ENCODE peak calls at places on chromosomes 11 and 22, in eight cellular contexts. V, B, A, S, Q, Z, N and U are unnamed samples.

GRCh38 chr11:11788067-11788710 is 53.6 kb upstream of the USP47 start:
- DNase-seq in Z (no peak), S (no peak), B (no peak), V (no peak), A (no peak), N (no peak), Q (no peak), U (no peak)

GRCh38 chr11:9858822-9859221 is 194.9 kb downstream of the SWAP70 start:
- DNase-seq in A (no peak), S (peak), B (no peak), N (peak), Z (peak), V (peak), Q (no peak), U (peak)

GRCh38 chr22:19663286-19663815 is 51.0 kb upstream of the SEPTIN5 start:
- DNase-seq in B (no peak), Q (no peak), V (no peak), S (no peak), Z (peak), N (peak), A (no peak), U (peak)

GRCh38 chr11:134393638-134394037 is 18.4 kb downstream of the B3GAT1 start:
- DNase-seq in Z (no peak), Q (no peak), S (peak), N (peak), B (peak), V (peak), A (no peak), U (peak)

GRCh38 chr11:66337103-66337899 is 1.1 kb upstream of the RIN1 start:
- DNase-seq in A (no peak), S (no peak), Z (no peak), Q (no peak), V (no peak), B (no peak), N (peak), U (no peak)

GRCh38 chr22:25823276-25823675 is 81.3 kb downstream of the MYO18B start:
- DNase-seq in S (no peak), A (no peak), N (no peak), Q (no peak), V (no peak), B (no peak), Z (no peak), U (no peak)

GRCh38 chr11:119432484-119433368 is 9.8 kb upstream of the THY1 start:
- DNase-seq in A (no peak), Q (no peak), Z (no peak), V (no peak), N (no peak), S (no peak), B (no peak), U (no peak)

GRCh38 chr22:28497188-28497587 is 182.5 kb downstream of the TTC28 start:
- DNase-seq in A (no peak), Z (no peak), V (no peak), Q (no peak), N (no peak), S (no peak), B (no peak), U (no peak)

GRCh38 chr22:19075404-19075803 is 46.8 kb downstream of the DGCR2 start:
- DNase-seq in Q (no peak), S (no peak), B (no peak), V (no peak), A (no peak), Z (no peak), N (no peak), U (no peak)

GRCh38 chr11:128279861-128280260 is 307.5 kb downstream of the ETS1 start:
- DNase-seq in N (no peak), V (no peak), A (no peak), B (no peak), Z (no peak), S (no peak), Q (no peak), U (no peak)

GRCh38 chr11:14973621-14974020 is 1.5 kb upstream of the CALCA start:
- DNase-seq in S (no peak), V (no peak), A (no peak), B (no peak), Z (no peak), N (no peak), Q (no peak), U (no peak)

GRCh38 chr11:27161071-27161470 is 120.5 kb downstream of the BBOX1 start:
- DNase-seq in Q (no peak), Z (no peak), N (no peak), S (no peak), B (no peak), V (no peak), A (no peak), U (no peak)

GRCh38 chr22:27062857-27063256 is 405.5 kb downstream of the MIAT start:
- DNase-seq in A (no peak), S (no peak), B (no peak), V (no peak), Q (no peak), N (no peak), Z (no peak), U (no peak)

GRCh38 chr11:96426356-96427103 is 36.7 kb downstream of the JRKL start:
- DNase-seq in B (peak), S (peak), A (no peak), V (peak), Z (peak), Q (no peak), N (peak), U (peak)

GRCh38 chr11:120807414-120808150 is 216.3 kb upstream of the TBCEL start:
- DNase-seq in Q (no peak), S (peak), N (no peak), A (no peak), V (peak), B (no peak), Z (peak), U (no peak)

GRCh38 chr11:26231252-26231661 is 100.7 kb upstream of the ANO3 start:
- DNase-seq in Q (no peak), N (no peak), V (peak), S (no peak), B (no peak), A (no peak), Z (peak), U (no peak)

GRCh38 chr11:66818231-66818955 is 24.8 kb upstream of the RCE1 start:
- DNase-seq in A (no peak), B (no peak), Q (no peak), Z (no peak), N (no peak), S (no peak), V (no peak), U (no peak)

GRCh38 chr22:37244922-37245722 is 1.1 kb upstream of the RAC2 start:
- DNase-seq in S (no peak), B (no peak), V (no peak), Z (no peak), Q (no peak), N (no peak), A (no peak), U (peak)

GRCh38 chr11:127925430-127925829 is 661.9 kb downstream of the ETS1 start:
- DNase-seq in N (no peak), S (no peak), Q (no peak), A (no peak), V (no peak), B (no peak), Z (no peak), U (no peak)

GRCh38 chr11:78207532-78208256 is 19.0 kb downstream of the USP35 start:
- DNase-seq in B (no peak), Q (no peak), Z (no peak), S (no peak), A (no peak), N (no peak), V (no peak), U (no peak)

GRCh38 chr11:103051986-103052385 is 40.0 kb downstream of the DCUN1D5 start:
- DNase-seq in A (no peak), Z (no peak), V (no peak), N (no peak), S (no peak), Q (no peak), B (no peak), U (peak)

GRCh38 chr11:103051158-103051801 is 40.7 kb downstream of the DCUN1D5 start:
- DNase-seq in N (no peak), Q (no peak), S (no peak), A (no peak), Z (no peak), B (no peak), V (no peak), U (no peak)

GRCh38 chr11:103053997-103054396 is 38.0 kb downstream of the DCUN1D5 start:
- DNase-seq in N (no peak), S (no peak), Z (no peak), B (no peak), V (no peak), Q (no peak), A (no peak), U (no peak)

GRCh38 chr11:103055174-103055890 is 36.6 kb downstream of the DCUN1D5 start:
- DNase-seq in S (peak), Q (no peak), Z (peak), N (peak), A (no peak), B (peak), V (peak), U (peak)
- TF ChIP-seq CTCF in S (peak), Q (peak), Z (peak), N (peak), A (peak), B (peak), V (peak), U (peak)

GRCh38 chr22:48954781-48955311 is 872.8 kb downstream of the BRD1 start:
- DNase-seq in A (no peak), V (no peak), B (no peak), Z (no peak), S (no peak), N (no peak), Q (no peak), U (no peak)
- TF ChIP-seq MAX in A (no peak), V (no peak), B (no peak), Z (no peak), S (no peak), N (no peak), Q (no peak), U (no peak)

DNA sequence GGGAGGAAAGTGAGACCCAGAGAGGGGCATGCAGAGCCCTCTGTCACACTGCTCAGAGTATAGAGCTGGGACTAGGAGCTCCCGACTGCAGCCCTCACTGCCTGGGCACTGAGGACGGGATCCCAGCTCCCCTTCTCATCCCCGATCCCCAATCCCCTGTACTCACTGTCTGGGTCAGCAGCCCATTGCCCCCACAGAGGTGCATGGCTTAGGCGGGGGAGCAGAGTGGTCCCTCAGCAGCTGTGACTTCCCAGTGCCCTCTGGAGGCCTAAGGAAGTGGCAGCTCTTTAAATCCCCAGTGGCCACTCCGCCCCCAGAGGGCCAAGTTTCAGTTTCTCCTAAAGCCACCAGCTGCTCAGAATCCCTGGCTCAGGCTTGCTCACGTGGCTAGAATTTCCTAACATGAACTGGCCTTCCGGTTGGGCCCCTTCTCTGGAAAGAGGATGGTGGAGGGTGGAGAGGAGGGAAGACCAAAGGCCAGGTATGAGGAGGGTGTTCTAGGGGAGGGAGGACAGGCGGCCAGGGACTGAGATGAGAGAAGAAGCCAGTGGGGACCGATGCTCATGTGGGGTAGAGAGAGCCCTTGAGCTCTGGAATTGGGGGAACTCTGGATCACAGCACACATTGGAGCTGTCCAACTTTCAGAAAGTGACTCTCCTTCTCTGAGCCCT is at the start of gene BATF2:
- DNase-seq in A (no peak), B (peak), V (peak), Q (peak), Z (peak), N (peak), S (peak), U (peak)
- TF ChIP-seq POLR2A in A (no peak), B (no peak), V (no peak), Q (peak), Z (no peak), N (peak), S (peak), U (no peak)

DNA sequence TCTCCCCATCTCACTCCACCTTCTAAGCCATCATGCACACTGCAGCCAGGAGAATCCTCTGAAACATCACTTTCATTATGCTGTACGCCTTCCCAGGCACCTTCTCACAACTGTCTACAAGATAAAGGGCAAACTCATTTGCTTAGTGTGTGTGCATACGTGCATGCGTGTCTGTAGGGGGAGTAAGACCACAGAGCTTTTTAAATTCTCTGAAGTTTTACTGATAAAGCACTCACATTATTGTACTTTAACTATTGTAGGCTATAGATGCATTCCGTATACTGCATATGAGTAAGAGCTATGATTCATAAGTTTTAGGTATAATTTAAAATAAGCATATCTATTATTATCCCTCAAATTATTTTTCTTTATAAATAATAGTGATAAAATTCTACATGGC is 15.3 kb upstream of the ANKK1 start:
- DNase-seq in A (no peak), Z (peak), S (no peak), V (no peak), Q (no peak), N (peak), B (no peak), U (no peak)
- TF ChIP-seq CTCF in A (no peak), Z (no peak), S (no peak), V (no peak), Q (no peak), N (no peak), B (no peak), U (no peak)

DNA sequence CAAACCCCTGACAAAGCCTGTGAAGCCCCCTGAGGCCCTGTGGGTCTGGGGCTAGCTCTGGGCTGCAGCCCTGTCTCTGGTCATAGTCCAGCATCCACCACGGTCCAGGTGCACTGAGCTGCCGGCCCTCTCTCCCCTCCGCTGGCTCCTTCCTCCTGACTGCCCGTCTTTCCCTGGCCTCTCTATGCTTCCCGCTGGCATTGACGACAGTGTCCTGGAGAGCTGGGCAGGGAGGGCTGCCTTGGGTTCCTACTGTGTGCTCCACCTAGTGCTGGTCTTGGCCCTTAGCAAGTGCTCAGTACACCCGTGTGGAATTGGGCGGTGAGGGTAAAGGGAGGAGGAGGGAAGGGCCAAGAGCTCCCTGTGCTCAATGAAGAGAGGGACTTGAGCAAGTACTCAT is 868 bp upstream of the MYEOV start:
- DNase-seq in N (no peak), Q (peak), V (peak), Z (no peak), A (no peak), S (no peak), B (peak), U (no peak)
- TF ChIP-seq MAX in N (no peak), Q (no peak), V (no peak), Z (no peak), A (no peak), S (no peak), B (no peak), U (no peak)

GRCh38 chr11:93396356-93396755 is 65.8 kb downstream of the DEUP1 start:
- DNase-seq in Z (no peak), A (no peak), V (no peak), Q (no peak), S (no peak), N (no peak), B (no peak), U (no peak)

GRCh38 chr11:93389737-93390136 is 59.2 kb downstream of the DEUP1 start:
- DNase-seq in S (no peak), Q (no peak), N (no peak), V (no peak), B (no peak), A (no peak), Z (no peak), U (no peak)

GRCh38 chr11:93392862-93393261 is 62.3 kb downstream of the DEUP1 start:
- DNase-seq in N (no peak), Q (no peak), Z (no peak), S (no peak), A (no peak), V (no peak), B (no peak), U (no peak)

DNA sequence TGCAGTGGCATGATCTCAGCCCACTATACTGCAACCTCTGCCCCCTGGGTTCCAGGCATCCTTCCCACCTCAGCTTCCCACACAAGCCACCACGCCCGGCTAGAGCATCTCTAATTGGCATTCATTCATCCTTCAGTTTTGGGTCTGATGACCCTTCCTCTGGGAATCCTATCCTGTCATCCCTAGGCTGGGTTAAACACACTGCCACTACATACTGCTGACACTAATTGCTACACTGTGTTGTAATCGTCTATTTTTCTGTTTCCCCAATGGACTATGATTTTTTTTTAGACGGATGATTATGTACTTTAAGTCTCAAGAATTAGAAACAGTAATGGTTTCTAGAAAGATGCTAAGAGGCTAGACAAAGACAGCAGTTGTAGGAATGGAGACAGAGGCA is 62.8 kb downstream of the DEUP1 start:
- DNase-seq in S (no peak), A (no peak), V (no peak), B (no peak), Z (no peak), N (no peak), Q (no peak), U (no peak)
- TF ChIP-seq POLR2A in S (no peak), A (no peak), V (no peak), B (no peak), Z (no peak), N (no peak), Q (no peak), U (no peak)

DNA sequence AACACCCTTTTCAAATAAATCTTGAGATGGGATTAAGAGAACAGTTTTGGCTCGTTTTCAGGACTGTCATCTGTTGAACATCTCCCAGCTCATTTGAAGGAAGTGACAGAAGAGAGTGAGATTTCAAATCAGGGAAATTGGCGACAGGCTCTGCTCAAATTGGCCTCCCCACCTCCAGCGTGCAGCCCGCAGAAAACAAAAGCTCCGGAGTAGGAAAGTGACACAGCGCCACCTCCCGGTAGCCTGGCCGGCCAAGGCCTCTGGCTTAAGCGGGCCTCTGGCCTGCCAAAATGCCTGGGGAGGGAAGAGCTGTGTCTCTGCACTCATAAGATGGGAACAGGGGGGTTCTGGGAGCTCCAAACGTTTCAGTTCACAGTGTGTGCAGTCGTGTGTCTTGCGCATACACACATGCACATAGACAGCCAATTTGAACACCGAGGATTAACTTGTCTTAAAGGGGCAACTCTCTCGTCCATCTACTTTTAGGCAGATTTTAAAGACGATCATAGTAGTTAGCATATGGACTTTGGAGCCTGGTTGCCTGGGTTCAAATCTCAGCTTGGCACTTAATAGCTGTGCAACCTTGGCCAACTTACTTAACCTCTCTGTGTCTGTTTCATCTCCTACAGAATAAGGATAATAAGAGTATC is 132.7 kb upstream of the RCN1 start:
- DNase-seq in Q (peak), Z (peak), B (peak), V (peak), A (peak), N (peak), S (peak), U (peak)
- TF ChIP-seq CTCF in Q (peak), Z (peak), B (peak), V (peak), A (peak), N (peak), S (peak), U (peak)

DNA sequence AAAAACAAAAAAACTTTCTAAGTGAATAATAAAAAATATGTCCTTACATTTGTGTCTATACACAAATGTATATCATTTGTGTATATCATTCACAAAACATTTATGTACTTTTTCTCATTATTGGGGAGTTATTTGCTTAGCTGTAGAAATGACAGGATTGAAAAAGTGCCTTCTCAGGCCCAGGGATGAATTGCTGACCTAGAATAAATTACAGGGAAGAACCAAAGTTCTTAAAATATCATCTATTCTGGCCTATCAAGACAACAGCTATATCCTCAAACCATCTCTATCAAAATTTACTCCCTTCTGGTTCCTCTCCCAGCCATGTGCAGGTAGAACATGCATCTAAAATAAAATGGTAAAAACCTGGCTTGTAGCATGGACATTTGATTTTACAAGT is 1.9 kb upstream of the RAB6A start:
- DNase-seq in V (no peak), Q (no peak), B (no peak), N (no peak), Z (no peak), S (no peak), A (no peak), U (no peak)
- TF ChIP-seq MAX in V (no peak), Q (no peak), B (no peak), N (no peak), Z (no peak), S (no peak), A (no peak), U (no peak)

GRCh38 chr11:75399344-75400109 is at the start of gene RPS3:
- DNase-seq in B (peak), S (peak), Z (peak), Q (peak), V (peak), N (peak), A (peak), U (peak)
- TF ChIP-seq POLR2A in B (peak), S (peak), Z (peak), Q (peak), V (peak), N (peak), A (peak), U (peak)